ENCODE peak calls at places on chromosomes 2 and 18, in six cellular contexts. O, W, D, Q, L and V are unnamed samples.

GRCh38 chr2:19104503-19104902 is 253.9 kb downstream of the OSR1 start:
- DNase-seq in O (no peak), W (no peak), D (no peak), Q (peak), L (no peak), V (no peak)

GRCh38 chr2:220178991-220179695 is 551.7 kb downstream of the SLC4A3 start:
- DNase-seq in O (no peak), W (no peak), D (no peak), Q (no peak), L (no peak), V (no peak)

GRCh38 chr2:25566694-25567093 is 106.7 kb downstream of the DTNB start:
- DNase-seq in O (no peak), W (peak), D (no peak), Q (no peak), L (peak), V (peak)

GRCh38 chr2:47767880-47768609 is 14.9 kb upstream of the MSH6 start:
- DNase-seq in O (no peak), W (peak), D (peak), Q (peak), L (peak), V (peak)

GRCh38 chr18:34783485-34783884 is 73.4 kb downstream of the DTNA start:
- DNase-seq in O (no peak), W (no peak), D (no peak), Q (no peak), L (no peak), V (peak)

GRCh38 chr2:43349944-43350343 is 123.5 kb upstream of the ZFP36L2 start:
- DNase-seq in O (no peak), W (no peak), D (no peak), Q (peak), L (no peak), V (no peak)

GRCh38 chr2:104746790-104747320 is 107.1 kb upstream of the POU3F3 start:
- DNase-seq in O (no peak), W (no peak), D (no peak), Q (no peak), L (no peak), V (no peak)

GRCh38 chr18:49002045-49002444 is 51.3 kb upstream of the SMAD7 start:
- DNase-seq in O (no peak), W (no peak), D (no peak), Q (no peak), L (no peak), V (no peak)

GRCh38 chr2:235659767-235660322 is 166.0 kb downstream of the AGAP1 start:
- DNase-seq in O (peak), W (no peak), D (no peak), Q (peak), L (peak), V (peak)

GRCh38 chr2:47119001-47119400 is 36.1 kb downstream of the STPG4 start:
- DNase-seq in O (peak), W (no peak), D (no peak), Q (no peak), L (peak), V (peak)

GRCh38 chr2:28681216-28681981 is 70.2 kb upstream of the PPP1CB start:
- DNase-seq in O (no peak), W (no peak), D (no peak), Q (no peak), L (peak), V (peak)

GRCh38 chr18:7521226-7521856 is 45.8 kb upstream of the PTPRM start:
- DNase-seq in O (no peak), W (no peak), D (no peak), Q (no peak), L (no peak), V (no peak)

DNA sequence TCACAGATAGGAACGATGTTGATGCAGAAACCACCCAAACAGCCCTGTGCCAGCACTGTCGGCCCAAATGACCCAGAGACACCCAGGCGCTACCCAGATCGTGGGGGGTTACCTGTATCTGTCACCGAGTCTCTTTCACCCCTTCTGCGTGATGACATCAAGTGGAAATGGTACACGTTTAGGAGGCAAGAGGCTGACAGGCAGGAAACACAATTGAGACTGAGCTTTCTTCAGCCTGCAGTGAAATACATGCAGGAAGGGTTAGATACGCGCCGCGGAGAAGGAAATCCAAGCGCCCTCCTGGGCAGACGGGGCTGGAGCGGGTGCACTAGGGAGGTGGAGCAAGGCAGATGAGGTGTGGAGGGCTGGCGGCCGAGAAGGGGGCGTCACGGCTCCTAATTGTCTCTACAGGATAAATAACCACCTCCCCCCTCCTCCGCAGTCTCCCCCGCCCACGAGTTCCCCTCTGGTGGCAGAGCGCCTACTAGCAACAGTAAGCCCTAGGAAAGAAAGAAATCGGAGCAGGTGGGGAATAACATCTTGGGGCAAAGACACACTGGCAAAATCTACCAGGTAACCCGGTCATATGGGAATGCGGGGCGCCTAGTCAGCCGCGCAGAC is at the start of gene RNF152:
- DNase-seq in O (no peak), W (peak), D (peak), Q (no peak), L (no peak), V (peak)
- H3K4me3 ChIP-seq in O (peak), W (peak), D (peak), Q (peak), L (peak), V (peak)

GRCh38 chr2:10257500-10258147 is 45.1 kb upstream of the HPCAL1 start:
- DNase-seq in O (no peak), W (no peak), D (peak), Q (no peak), L (no peak), V (no peak)

GRCh38 chr2:10258726-10259125 is 44.0 kb upstream of the HPCAL1 start:
- DNase-seq in O (no peak), W (no peak), D (peak), Q (no peak), L (no peak), V (no peak)

GRCh38 chr2:10257036-10257435 is 45.7 kb upstream of the HPCAL1 start:
- DNase-seq in O (no peak), W (no peak), D (peak), Q (no peak), L (no peak), V (no peak)

GRCh38 chr2:10258326-10258725 is 44.4 kb upstream of the HPCAL1 start:
- DNase-seq in O (no peak), W (no peak), D (no peak), Q (no peak), L (no peak), V (no peak)

GRCh38 chr2:10260130-10260529 is 42.6 kb upstream of the HPCAL1 start:
- DNase-seq in O (no peak), W (no peak), D (peak), Q (no peak), L (peak), V (no peak)
- TF ChIP-seq CTCF in O (no peak), W (no peak), D (no peak), Q (no peak), L (no peak), V (no peak)

GRCh38 chr2:70785137-70785911 is 5.1 kb downstream of the FIGLA start:
- DNase-seq in O (no peak), W (no peak), D (no peak), Q (peak), L (peak), V (peak)

GRCh38 chr2:70795164-70795995 is 4.9 kb upstream of the FIGLA start:
- DNase-seq in O (no peak), W (no peak), D (no peak), Q (no peak), L (no peak), V (no peak)

GRCh38 chr2:70793450-70793849 is 3.0 kb upstream of the FIGLA start:
- DNase-seq in O (no peak), W (no peak), D (no peak), Q (no peak), L (no peak), V (no peak)

GRCh38 chr2:70789304-70790078 is 952 bp downstream of the FIGLA start:
- DNase-seq in O (no peak), W (peak), D (peak), Q (peak), L (peak), V (peak)

DNA sequence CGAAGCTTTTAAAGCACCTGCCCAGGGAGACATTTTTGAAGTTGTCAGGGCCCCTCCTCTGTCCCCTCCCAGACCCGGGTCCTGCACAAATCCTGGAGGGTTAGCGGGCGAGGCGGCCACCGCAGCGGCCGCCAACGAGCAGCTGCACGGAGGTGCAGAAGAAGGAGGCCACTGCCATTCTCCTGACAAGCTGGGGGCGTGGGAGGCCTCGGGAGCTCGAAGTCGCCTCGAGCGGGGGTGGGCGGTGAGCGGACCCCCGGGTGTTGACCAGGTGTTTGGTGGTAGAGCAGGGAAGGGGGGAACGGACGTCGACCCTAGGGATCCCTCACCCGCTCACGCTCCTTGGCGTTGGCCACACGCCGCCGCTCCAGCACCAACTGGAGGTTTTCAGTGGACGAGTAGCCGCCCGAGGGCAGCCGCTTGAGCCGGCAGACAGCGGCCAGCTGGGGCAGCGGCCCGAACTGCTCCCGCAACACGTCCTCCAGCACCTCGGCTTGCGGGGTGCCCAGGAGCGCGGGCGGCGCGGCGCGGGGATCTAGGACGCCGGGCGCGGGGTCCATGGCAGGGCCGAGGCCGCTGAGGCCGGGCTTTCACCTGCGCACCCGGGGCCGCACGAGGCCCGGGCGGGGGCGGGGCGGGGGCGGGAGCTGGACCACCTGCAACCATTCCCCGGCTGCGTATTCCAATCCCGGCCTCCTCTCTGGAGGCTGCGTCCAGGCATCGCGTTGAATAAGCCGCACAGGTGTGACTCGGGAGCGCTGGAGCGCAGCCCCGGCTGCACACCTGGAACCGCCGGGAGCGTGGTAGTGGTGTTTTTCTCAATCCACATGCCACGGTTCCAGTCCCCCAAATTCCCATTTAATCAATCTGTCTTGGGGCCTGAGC is at the start of gene FIGLA:
- DNase-seq in O (no peak), W (no peak), D (no peak), Q (no peak), L (no peak), V (no peak)
- H3K4me3 ChIP-seq in O (no peak), W (no peak), D (peak), Q (no peak), L (no peak), V (no peak)

GRCh38 chr2:60534034-60534393 is 19.4 kb downstream of the BCL11A start:
- DNase-seq in O (no peak), W (no peak), D (no peak), Q (no peak), L (no peak), V (no peak)
- TF ChIP-seq CTCF in O (no peak), W (no peak), D (no peak), Q (no peak), L (no peak), V (peak)

DNA sequence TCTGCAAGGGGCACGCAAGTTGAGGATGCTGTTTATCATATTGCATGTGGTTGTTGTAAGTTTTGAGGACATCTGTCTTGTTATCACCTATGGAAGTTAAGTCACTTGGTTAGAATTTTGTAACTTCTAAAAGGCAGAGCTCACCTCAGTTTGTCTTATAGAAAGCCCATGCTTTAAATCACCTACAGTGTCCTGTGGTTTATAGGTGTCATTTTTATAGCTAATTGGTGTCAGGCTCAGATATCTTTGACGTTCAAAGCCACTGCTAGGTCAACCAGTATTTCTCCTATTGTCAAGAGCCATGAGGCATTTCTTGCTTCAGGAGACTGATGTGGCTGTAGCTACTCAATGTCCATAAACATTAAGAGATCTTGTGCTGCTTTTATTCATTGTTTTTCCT is 16.8 kb downstream of the ZNF532 start:
- DNase-seq in O (no peak), W (no peak), D (no peak), Q (no peak), L (no peak), V (no peak)
- H3K4me3 ChIP-seq in O (no peak), W (no peak), D (no peak), Q (no peak), L (no peak), V (no peak)

DNA sequence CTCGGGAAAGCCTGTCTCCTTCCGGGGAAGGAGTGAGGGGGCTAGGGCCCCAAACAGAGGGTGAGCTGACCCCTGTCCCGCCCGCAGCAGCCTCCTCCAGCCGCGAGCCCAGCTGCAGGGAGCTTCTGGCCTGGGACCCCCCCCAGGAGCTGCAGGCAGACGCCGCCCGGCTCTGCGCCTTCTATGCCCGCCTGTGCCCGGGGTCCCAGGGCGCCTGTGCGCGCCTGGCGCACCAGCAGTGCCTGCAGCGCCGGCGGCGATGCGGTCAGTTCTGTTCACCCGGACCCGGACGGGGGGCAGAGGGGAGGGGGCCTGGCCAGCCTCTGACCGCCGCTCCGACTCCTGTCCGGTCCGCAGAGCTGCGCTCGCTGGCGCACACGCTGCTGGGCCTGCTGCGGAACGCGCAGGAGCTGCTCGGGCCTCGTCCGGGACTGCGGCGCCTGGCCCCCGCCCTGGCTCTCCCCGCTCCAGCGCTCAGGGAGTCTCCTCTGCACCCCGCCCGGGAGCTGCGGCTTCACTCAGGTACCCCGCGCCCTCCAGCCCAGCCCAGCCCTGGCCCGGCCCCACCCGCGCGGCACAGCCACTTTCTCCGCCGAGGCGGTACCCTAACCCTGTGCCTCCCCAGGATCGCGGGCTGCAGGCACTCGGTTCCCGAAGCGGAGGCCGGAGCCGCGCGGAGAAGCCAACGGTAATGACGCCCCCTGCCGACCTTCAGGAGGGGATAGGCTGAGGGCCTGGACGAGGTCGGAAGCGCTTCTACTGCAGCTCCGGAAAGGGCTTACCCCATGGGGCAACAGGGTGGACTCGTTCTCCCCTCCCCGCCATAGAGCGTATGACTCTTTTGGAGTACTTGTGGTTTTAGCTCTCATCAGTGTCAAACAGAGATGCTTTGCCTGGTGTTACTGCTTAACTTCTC is 2.0 kb upstream of the CHRND start:
- DNase-seq in O (no peak), W (no peak), D (no peak), Q (peak), L (peak), V (peak)
- TF ChIP-seq CTCF in O (peak), W (no peak), D (peak), Q (peak), L (no peak), V (peak)

GRCh38 chr18:36305375-36305774 is 7.9 kb downstream of the FHOD3 start:
- DNase-seq in O (no peak), W (no peak), D (no peak), Q (no peak), L (no peak), V (no peak)

GRCh38 chr18:36302676-36303075 is 5.2 kb downstream of the FHOD3 start:
- DNase-seq in O (no peak), W (no peak), D (no peak), Q (no peak), L (peak), V (peak)

GRCh38 chr18:36301884-36302283 is 4.4 kb downstream of the FHOD3 start:
- DNase-seq in O (no peak), W (no peak), D (no peak), Q (no peak), L (no peak), V (no peak)

GRCh38 chr18:36304723-36305122 is 7.2 kb downstream of the FHOD3 start:
- DNase-seq in O (no peak), W (no peak), D (no peak), Q (no peak), L (no peak), V (no peak)

DNA sequence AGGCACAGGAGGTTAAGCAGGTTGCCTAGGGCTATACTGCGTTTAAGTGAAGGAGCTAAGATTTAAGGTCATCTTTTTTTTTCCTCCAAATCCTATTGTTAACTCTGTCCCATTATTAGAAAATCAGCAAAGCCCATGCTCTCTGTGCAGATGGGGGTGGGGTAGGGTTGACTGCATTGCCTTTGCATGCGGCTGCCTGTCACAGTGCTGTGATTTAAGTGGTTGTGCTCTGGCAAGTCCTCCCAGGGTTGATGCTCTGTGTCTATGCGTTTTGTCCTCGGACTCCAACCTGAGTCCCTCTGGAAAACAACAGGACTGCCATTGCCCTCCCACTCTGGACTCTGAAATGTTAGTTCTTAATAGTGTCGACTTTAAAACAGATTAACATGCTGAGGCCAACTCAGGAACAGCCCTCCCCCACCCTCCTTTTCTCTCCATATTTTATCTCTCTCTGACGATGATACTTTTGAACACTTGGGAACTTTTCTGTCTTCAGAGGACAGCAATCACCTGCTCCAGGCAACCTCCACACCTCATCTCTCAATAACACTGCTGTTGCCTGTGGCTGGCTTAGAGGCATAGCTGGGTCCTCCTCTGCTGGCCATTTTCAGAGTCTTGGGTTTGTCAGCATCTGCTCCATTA is 5.8 kb downstream of the FHOD3 start:
- DNase-seq in O (no peak), W (no peak), D (no peak), Q (no peak), L (no peak), V (no peak)
- H3K4me3 ChIP-seq in O (no peak), W (no peak), D (no peak), Q (no peak), L (no peak), V (no peak)

DNA sequence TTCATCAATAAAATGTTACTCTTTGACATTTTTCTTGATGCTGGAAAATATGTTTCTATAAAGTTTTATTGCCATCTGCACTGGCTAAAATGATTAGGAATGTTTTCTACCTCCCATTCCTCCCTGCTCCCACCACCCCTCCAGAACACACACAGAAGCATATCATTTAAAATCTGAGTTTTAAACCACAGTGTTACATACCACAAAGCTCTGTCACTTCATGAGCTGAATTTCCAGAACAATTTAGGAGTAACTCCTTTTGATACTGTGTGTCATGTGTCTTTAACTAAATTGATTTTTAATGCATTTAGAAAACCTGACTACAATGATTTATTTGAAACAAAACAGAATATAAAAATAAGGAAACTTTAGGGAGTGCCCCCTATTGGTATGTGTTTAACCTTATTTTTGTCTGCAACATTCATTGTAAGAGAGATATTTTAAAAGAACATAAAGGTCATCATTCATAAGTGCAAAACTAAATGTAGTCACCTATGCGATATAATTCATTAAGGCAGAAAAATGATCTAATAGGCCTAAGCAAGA is 52.0 kb downstream of the FEZ2 start:
- DNase-seq in O (no peak), W (no peak), D (no peak), Q (no peak), L (no peak), V (no peak)
- TF ChIP-seq CTCF in O (no peak), W (no peak), D (no peak), Q (no peak), L (peak), V (peak)

GRCh38 chr18:79547413-79548076 is 132.1 kb upstream of the CTDP1 start:
- DNase-seq in O (no peak), W (no peak), D (no peak), Q (no peak), L (no peak), V (no peak)
- H3K4me3 ChIP-seq in O (no peak), W (no peak), D (no peak), Q (no peak), L (no peak), V (no peak)